ENCODE peak calls at places on chromosomes 4 and X, in four cellular contexts. One of them, this sample, is unnamed.

GRCh38 chr4:31370866-31371465 is 650.8 kb downstream of the PCDH7 start:
- DNase-seq in sigmoid colon: no peak
- DNase-seq in SJCRH30: peak; percentile 86
- DNase-seq in cardiac muscle cell: peak; percentile 66
- DNase-seq in this sample: no peak

GRCh38 chrX:139639253-139639652 is 68.7 kb downstream of the MCF2 start:
- DNase-seq in sigmoid colon: no peak
- DNase-seq in SJCRH30: no peak
- DNase-seq in cardiac muscle cell: no peak
- DNase-seq in this sample: no peak

GRCh38 chrX:37745354-37745753 is 34.5 kb upstream of the CYBB start:
- DNase-seq in sigmoid colon: peak; percentile 76
- DNase-seq in SJCRH30: peak; percentile 63
- DNase-seq in cardiac muscle cell: peak; percentile 79
- DNase-seq in this sample: peak; percentile 80

GRCh38 chr4:147325566-147325965 is 155.3 kb upstream of the EDNRA start:
- DNase-seq in sigmoid colon: no peak
- DNase-seq in SJCRH30: no peak
- DNase-seq in cardiac muscle cell: no peak
- DNase-seq in this sample: no peak

GRCh38 chrX:115330498-115331138 is 41.1 kb downstream of the LUZP4 start:
- DNase-seq in sigmoid colon: peak; percentile 71
- DNase-seq in SJCRH30: peak; percentile 95
- DNase-seq in cardiac muscle cell: peak; percentile 79
- DNase-seq in this sample: peak; percentile 22

GRCh38 chrX:41491267-41492004 is 44.3 kb downstream of the NYX start:
- DNase-seq in sigmoid colon: peak; percentile 75
- DNase-seq in SJCRH30: peak; percentile 78
- DNase-seq in cardiac muscle cell: no peak
- DNase-seq in this sample: peak; percentile 21

GRCh38 chr4:100017627-100018310 is 67.7 kb upstream of the H2AZ1 start:
- DNase-seq in sigmoid colon: no peak
- DNase-seq in SJCRH30: no peak
- DNase-seq in cardiac muscle cell: no peak
- DNase-seq in this sample: no peak

GRCh38 chrX:137194164-137194563 is 160.4 kb upstream of the GPR101 start:
- DNase-seq in sigmoid colon: no peak
- DNase-seq in SJCRH30: peak; percentile 54
- DNase-seq in cardiac muscle cell: peak; percentile 49
- DNase-seq in this sample: no peak

GRCh38 chrX:110003167-110004156 is 548 bp downstream of the TMEM164 start:
- DNase-seq in sigmoid colon: peak; percentile 65
- DNase-seq in SJCRH30: peak; percentile 27
- DNase-seq in cardiac muscle cell: no peak
- DNase-seq in this sample: peak; percentile 18

GRCh38 chr4:93855926-93856325 is 27.4 kb downstream of the ATOH1 start:
- DNase-seq in sigmoid colon: no peak
- DNase-seq in SJCRH30: no peak
- DNase-seq in cardiac muscle cell: no peak
- DNase-seq in this sample: no peak

GRCh38 chrX:39729834-39730670 is 367.7 kb downstream of the BCOR start:
- DNase-seq in sigmoid colon: no peak
- DNase-seq in SJCRH30: peak; percentile 89
- DNase-seq in cardiac muscle cell: no peak
- DNase-seq in this sample: no peak

GRCh38 chrX:34778961-34779360 is 121.9 kb upstream of the TMEM47 start:
- DNase-seq in sigmoid colon: no peak
- DNase-seq in SJCRH30: peak; percentile 2
- DNase-seq in cardiac muscle cell: no peak
- DNase-seq in this sample: no peak

GRCh38 chr4:89939994-89940393 is 45.3 kb downstream of the MMRN1 start:
- DNase-seq in sigmoid colon: no peak
- DNase-seq in SJCRH30: peak; percentile 69
- DNase-seq in cardiac muscle cell: no peak
- DNase-seq in this sample: no peak

GRCh38 chr4:134807231-134807745 is 605.7 kb upstream of the PABPC4L start:
- DNase-seq in sigmoid colon: no peak
- DNase-seq in SJCRH30: no peak
- DNase-seq in cardiac muscle cell: no peak
- DNase-seq in this sample: no peak

GRCh38 chr4:24477919-24478318 is 106.4 kb downstream of the DHX15 start:
- DNase-seq in sigmoid colon: peak; percentile 80
- DNase-seq in SJCRH30: peak; percentile 70
- DNase-seq in cardiac muscle cell: peak; percentile 12
- DNase-seq in this sample: peak; percentile 56

GRCh38 chr4:185773419-185773818 is 38.6 kb downstream of the SORBS2 start:
- DNase-seq in sigmoid colon: peak; percentile 85
- DNase-seq in SJCRH30: no peak
- DNase-seq in cardiac muscle cell: peak; percentile 66
- DNase-seq in this sample: peak; percentile 29

GRCh38 chr4:101104264-101105052 is 242.9 kb downstream of the PPP3CA start:
- DNase-seq in sigmoid colon: no peak
- DNase-seq in SJCRH30: no peak
- DNase-seq in cardiac muscle cell: no peak
- DNase-seq in this sample: no peak

GRCh38 chr4:127731406-127731805 is 1.2 kb downstream of the SLC25A31 start:
- DNase-seq in sigmoid colon: no peak
- DNase-seq in SJCRH30: no peak
- DNase-seq in cardiac muscle cell: no peak
- DNase-seq in this sample: no peak
- H3K27me3 ChIP-seq in sigmoid colon: no peaks in the 10 kb centered on the region
- H3K27me3 ChIP-seq in SJCRH30: no peaks in the 10 kb centered on the region
- H3K27me3 ChIP-seq in cardiac muscle cell: no peaks in the 10 kb centered on the region
- H3K27me3 ChIP-seq in this sample: no peaks in the 10 kb centered on the region

GRCh38 chrX:64187762-64188150 is 17.8 kb downstream of the AMER1 start:
- DNase-seq in sigmoid colon: no peak
- DNase-seq in SJCRH30: no peak
- DNase-seq in cardiac muscle cell: no peak
- DNase-seq in this sample: no peak
- H3K9me3 ChIP-seq in sigmoid colon: no peaks in the 10 kb centered on the region
- H3K9me3 ChIP-seq in SJCRH30: no peaks in the 10 kb centered on the region
- H3K9me3 ChIP-seq in cardiac muscle cell: no peaks in the 10 kb centered on the region
- H3K9me3 ChIP-seq in this sample: no peaks in the 10 kb centered on the region

GRCh38 chr4:4868506-4869379 is 9.3 kb downstream of the MSX1 start:
- DNase-seq in sigmoid colon: no peak
- DNase-seq in SJCRH30: no peak
- DNase-seq in cardiac muscle cell: no peak
- DNase-seq in this sample: no peak

GRCh38 chr4:4867745-4868505 is 8.5 kb downstream of the MSX1 start:
- DNase-seq in sigmoid colon: no peak
- DNase-seq in SJCRH30: no peak
- DNase-seq in cardiac muscle cell: no peak
- DNase-seq in this sample: no peak

GRCh38 chr4:4865705-4866123 is 6.2 kb downstream of the MSX1 start:
- DNase-seq in sigmoid colon: no peak
- DNase-seq in SJCRH30: no peak
- DNase-seq in cardiac muscle cell: no peak
- DNase-seq in this sample: peak; percentile 37

GRCh38 chr4:4866124-4866832 is 6.8 kb downstream of the MSX1 start:
- DNase-seq in sigmoid colon: no peak
- DNase-seq in SJCRH30: no peak
- DNase-seq in cardiac muscle cell: peak; percentile 46
- DNase-seq in this sample: no peak

GRCh38 chr4:4866833-4867744 is 7.6 kb downstream of the MSX1 start:
- DNase-seq in sigmoid colon: no peak
- DNase-seq in SJCRH30: no peak
- DNase-seq in cardiac muscle cell: peak; percentile 72
- DNase-seq in this sample: peak; percentile 77
- H3K27me3 ChIP-seq in sigmoid colon: peaks cover 100% of the 10 kb centered on the region
- H3K27me3 ChIP-seq in SJCRH30: no peaks in the 10 kb centered on the region
- H3K27me3 ChIP-seq in cardiac muscle cell: peaks cover 100% of the 10 kb centered on the region
- H3K27me3 ChIP-seq in this sample: peaks cover 4% of the 10 kb centered on the region

DNA sequence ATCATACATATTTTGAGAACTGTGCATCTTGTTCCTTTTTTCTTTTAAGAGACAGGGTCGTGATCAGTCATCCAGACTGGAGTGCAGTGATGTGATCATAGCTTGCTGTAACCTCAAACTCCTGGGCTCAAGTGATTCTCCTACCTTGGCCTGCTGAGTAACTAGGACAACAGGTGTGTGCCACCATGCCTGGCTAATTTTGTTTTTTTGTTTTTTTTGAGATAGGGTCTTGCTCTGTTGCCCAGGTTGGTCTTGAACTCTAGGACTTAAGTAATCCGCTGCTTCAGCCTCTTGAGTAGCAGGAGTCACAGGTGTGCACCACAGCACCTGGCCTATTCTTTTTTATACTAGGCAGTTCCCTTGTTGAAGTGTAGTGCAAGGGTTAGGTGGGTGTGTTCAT is 24.6 kb downstream of the KDM6A start:
- DNase-seq in sigmoid colon: no peak
- DNase-seq in SJCRH30: no peak
- DNase-seq in cardiac muscle cell: no peak
- DNase-seq in this sample: no peak
- H3K9me3 ChIP-seq in sigmoid colon: no peaks in the 10 kb centered on the region
- H3K9me3 ChIP-seq in SJCRH30: no peaks in the 10 kb centered on the region
- H3K9me3 ChIP-seq in cardiac muscle cell: no peaks in the 10 kb centered on the region
- H3K9me3 ChIP-seq in this sample: peaks cover 12% of the 10 kb centered on the region

DNA sequence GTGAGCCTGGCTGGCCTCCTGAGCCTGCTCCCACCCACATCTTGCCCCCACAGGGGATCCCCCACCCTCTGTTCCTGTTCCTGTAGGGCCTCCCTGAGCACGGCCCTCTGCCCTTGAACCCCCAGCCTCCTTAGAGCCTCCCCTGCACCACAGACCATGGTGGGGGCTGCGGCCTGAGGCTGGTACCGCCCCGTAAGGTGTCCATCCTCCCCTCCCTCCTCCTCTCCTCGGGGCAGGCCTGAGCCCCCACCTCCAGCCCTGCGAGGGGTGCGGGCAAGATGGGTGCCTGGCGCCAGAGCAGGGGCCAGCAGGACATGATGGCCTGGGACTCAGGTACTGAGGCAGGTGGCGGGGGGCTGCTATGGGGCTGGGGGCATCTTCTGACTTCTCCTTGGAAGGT is 28.4 kb upstream of the FGFR3 start:
- DNase-seq in sigmoid colon: no peak
- DNase-seq in SJCRH30: no peak
- DNase-seq in cardiac muscle cell: no peak
- DNase-seq in this sample: no peak
- H3K27me3 ChIP-seq in sigmoid colon: peaks cover 41% of the 10 kb centered on the region
- H3K27me3 ChIP-seq in SJCRH30: peaks cover 32% of the 10 kb centered on the region
- H3K27me3 ChIP-seq in cardiac muscle cell: no peaks in the 10 kb centered on the region
- H3K27me3 ChIP-seq in this sample: peaks cover 17% of the 10 kb centered on the region

GRCh38 chr4:6416518-6417286 is 55.7 kb downstream of the PPP2R2C start:
- DNase-seq in sigmoid colon: no peak
- DNase-seq in SJCRH30: no peak
- DNase-seq in cardiac muscle cell: no peak
- DNase-seq in this sample: no peak
- H3K9me3 ChIP-seq in sigmoid colon: no peaks in the 10 kb centered on the region
- H3K9me3 ChIP-seq in SJCRH30: no peaks in the 10 kb centered on the region
- H3K9me3 ChIP-seq in cardiac muscle cell: no peaks in the 10 kb centered on the region
- H3K9me3 ChIP-seq in this sample: no peaks in the 10 kb centered on the region

DNA sequence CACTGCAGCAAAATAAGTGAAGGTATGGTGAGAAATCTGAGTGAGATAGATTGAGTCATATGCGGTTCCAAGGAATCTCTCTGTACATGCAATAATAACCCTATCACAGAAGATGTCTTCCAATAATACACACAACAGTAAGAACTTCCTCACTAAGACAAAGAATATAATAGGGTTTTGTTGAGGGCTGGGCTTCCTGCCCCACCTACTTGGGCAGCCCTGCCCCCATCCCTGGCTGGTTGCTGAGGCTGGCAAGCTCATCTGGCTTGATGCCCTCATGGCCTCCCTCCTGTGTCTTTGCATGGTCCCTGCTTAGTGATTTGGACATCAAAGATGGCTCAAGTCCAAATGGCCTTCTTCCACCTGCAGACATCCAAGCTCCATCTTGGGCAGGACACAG is 2.7 kb downstream of the GEMIN8 start:
- DNase-seq in sigmoid colon: no peak
- DNase-seq in SJCRH30: no peak
- DNase-seq in cardiac muscle cell: no peak
- DNase-seq in this sample: no peak
- H3K27me3 ChIP-seq in sigmoid colon: no peaks in the 10 kb centered on the region
- H3K27me3 ChIP-seq in SJCRH30: no peaks in the 10 kb centered on the region
- H3K27me3 ChIP-seq in cardiac muscle cell: no peaks in the 10 kb centered on the region
- H3K27me3 ChIP-seq in this sample: no peaks in the 10 kb centered on the region

This sample was measured in psoas muscle.